ENCODE peak calls at places on chromosomes 5 and 9, in five cellular contexts. H is RWPE1, S is chondrocyte, M is cardiac fibroblast, K is BJ. Y is an unnamed sample.

GRCh38 chr9:132506907-132507669 is 75.3 kb upstream of the BARHL1 start:
- DNase-seq in K (no peak), H (no peak), S (no peak), M (no peak), Y (no peak)

GRCh38 chr9:122090287-122090883 is 2.7 kb downstream of the TTLL11 start:
- DNase-seq in S (no peak), K (no peak), M (no peak), H (no peak), Y (no peak)

GRCh38 chr9:15244001-15244441 is 63.0 kb downstream of the TTC39B start:
- DNase-seq in S (no peak), M (peak), H (no peak), K (no peak), Y (no peak)

GRCh38 chr9:18473551-18474279 is at the start of gene ADAMTSL1:
- DNase-seq in S (no peak), M (peak), K (no peak), H (no peak), Y (peak)

GRCh38 chr9:77943053-77943452 is 88.6 kb downstream of the GNAQ start:
- DNase-seq in S (no peak), K (no peak), H (no peak), M (no peak), Y (no peak)

GRCh38 chr9:33455952-33456351 is 8.6 kb upstream of the AQP3 start:
- DNase-seq in M (no peak), S (no peak), K (no peak), H (no peak), Y (no peak)

GRCh38 chr5:44365351-44365750 is 23.9 kb downstream of the FGF10 start:
- DNase-seq in S (no peak), M (peak), H (no peak), K (peak), Y (no peak)

GRCh38 chr9:128845186-128845931 is 15.8 kb upstream of the SPOUT1 start:
- DNase-seq in H (peak), M (no peak), K (no peak), S (no peak), Y (no peak)

GRCh38 chr5:26024774-26025173 is 1013.6 kb downstream of the CDH9 start:
- DNase-seq in H (no peak), S (no peak), K (no peak), M (no peak), Y (no peak)

GRCh38 chr5:52502591-52502990 is 285.1 kb upstream of the ITGA1 start:
- DNase-seq in H (no peak), K (no peak), S (no peak), M (no peak), Y (no peak)

GRCh38 chr5:151303666-151304065 is at the start of gene SLC36A3:
- DNase-seq in K (no peak), M (no peak), H (no peak), S (no peak), Y (no peak)

GRCh38 chr9:89878687-89879086 is 273.9 kb downstream of the GADD45G start:
- DNase-seq in H (no peak), S (peak), M (no peak), K (no peak), Y (peak)

GRCh38 chr5:74149395-74149794 is 491.1 kb downstream of the ENC1 start:
- DNase-seq in S (no peak), H (peak), K (peak), M (no peak), Y (no peak)

GRCh38 chr9:749712-750111 is 91.8 kb upstream of the DMRT1 start:
- DNase-seq in H (no peak), K (no peak), S (no peak), M (no peak), Y (no peak)

GRCh38 chr5:68465133-68465532 is 249.6 kb downstream of the PIK3R1 start:
- DNase-seq in H (no peak), M (no peak), K (no peak), S (no peak), Y (no peak)

GRCh38 chr9:72306771-72307170 is 58.2 kb downstream of the ZFAND5 start:
- DNase-seq in S (no peak), K (no peak), M (no peak), H (no peak), Y (no peak)

GRCh38 chr5:181051841-181052525 is 11.9 kb downstream of the BTNL9 start:
- DNase-seq in H (no peak), K (no peak), M (no peak), S (no peak), Y (no peak)

GRCh38 chr5:78647838-78648358 is 674 bp downstream of the LHFPL2 start:
- DNase-seq in K (no peak), H (peak), S (no peak), M (peak), Y (peak)

GRCh38 chr9:90894956-90895687 is 93.5 kb downstream of the SYK start:
- DNase-seq in M (no peak), S (no peak), K (no peak), H (peak), Y (no peak)

GRCh38 chr5:441996-442334 is 1.0 kb upstream of the EXOC3 start:
- DNase-seq in S (no peak), M (no peak), K (no peak), H (no peak), Y (no peak)

GRCh38 chr5:440413-441180 is 2.4 kb upstream of the EXOC3 start:
- DNase-seq in H (no peak), S (no peak), M (no peak), K (no peak), Y (no peak)

GRCh38 chr5:444226-444625 is 1.2 kb downstream of the EXOC3 start:
- DNase-seq in S (no peak), K (no peak), H (no peak), M (no peak), Y (no peak)

GRCh38 chr5:443239-444151 is 519 bp downstream of the EXOC3 start:
- DNase-seq in S (no peak), M (no peak), K (no peak), H (peak), Y (peak)

GRCh38 chr5:442335-443238 is at the start of gene EXOC3:
- DNase-seq in M (peak), H (peak), K (no peak), S (no peak), Y (peak)
- TF ChIP-seq CTCF in M (no peak), H (no peak), K (no peak), S (peak), Y (no peak)

DNA sequence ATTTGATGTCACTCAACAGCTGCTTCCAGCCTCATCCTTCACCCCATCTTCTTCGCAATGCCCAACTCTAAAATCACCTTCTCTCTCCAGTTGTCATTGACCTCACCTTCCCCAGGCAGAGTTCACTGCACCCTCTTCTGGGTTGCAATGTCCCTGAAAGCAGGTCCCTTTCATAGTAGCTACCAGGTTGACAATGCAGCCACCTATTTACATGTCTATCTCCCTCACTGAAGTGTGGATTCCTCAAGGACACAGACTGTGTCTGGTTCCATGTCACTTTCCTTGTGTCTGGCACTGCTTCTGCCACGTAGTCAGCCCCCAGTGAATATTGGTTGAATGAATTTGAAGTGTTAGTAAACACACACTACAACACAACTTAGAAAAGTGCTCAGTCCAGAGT is 445.5 kb upstream of the WWC1 start:
- DNase-seq in H (no peak), M (no peak), K (no peak), S (no peak), Y (no peak)
- TF ChIP-seq CTCF in H (no peak), M (no peak), K (no peak), S (no peak), Y (no peak)

DNA sequence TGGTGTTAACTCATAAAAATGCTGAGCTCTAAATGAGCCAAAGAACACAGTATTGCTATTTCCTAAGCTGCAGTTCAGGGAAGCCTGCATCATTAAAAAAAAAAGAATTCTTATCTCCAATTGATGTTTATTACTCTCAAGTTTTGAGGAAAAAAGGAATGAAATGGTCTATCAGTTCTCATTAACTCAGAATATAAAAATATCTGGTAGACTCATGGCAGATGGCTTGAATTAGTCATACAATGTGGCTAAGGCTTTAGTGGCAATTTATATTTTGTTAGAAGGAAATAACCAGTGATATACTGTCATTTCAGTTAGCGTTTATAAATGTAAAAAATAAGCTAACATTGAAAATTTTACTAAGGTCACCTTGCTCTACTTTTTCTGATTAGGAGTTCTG is 1403.4 kb upstream of the C9orf72 start:
- DNase-seq in K (no peak), H (no peak), S (no peak), M (no peak), Y (no peak)
- TF ChIP-seq CTCF in K (no peak), H (no peak), S (no peak), M (no peak), Y (no peak)

GRCh38 chr5:55714339-55714738 is 2.2 kb upstream of the SLC38A9 start:
- DNase-seq in S (no peak), M (no peak), K (no peak), H (no peak), Y (no peak)
- TF ChIP-seq CTCF in S (peak), M (no peak), K (no peak), H (no peak), Y (no peak)

GRCh38 chr5:93251347-93251746 is 329.7 kb downstream of the NR2F1-AS1 start:
- DNase-seq in M (no peak), S (no peak), K (no peak), H (no peak), Y (no peak)

GRCh38 chr5:93249651-93250289 is 331.2 kb downstream of the NR2F1-AS1 start:
- DNase-seq in M (peak), S (no peak), K (no peak), H (peak), Y (no peak)

GRCh38 chr5:93247126-93247525 is 333.9 kb downstream of the NR2F1-AS1 start:
- DNase-seq in S (no peak), K (no peak), H (no peak), M (no peak), Y (no peak)

GRCh38 chr5:93252165-93252564 is 328.9 kb downstream of the NR2F1-AS1 start:
- DNase-seq in S (no peak), M (peak), K (no peak), H (no peak), Y (no peak)

GRCh38 chr5:93250431-93250830 is 330.6 kb downstream of the NR2F1-AS1 start:
- DNase-seq in K (no peak), M (peak), H (no peak), S (no peak), Y (no peak)
- TF ChIP-seq CTCF in K (no peak), M (no peak), H (no peak), S (no peak), Y (no peak)

GRCh38 chr5:75336625-75337336 is at the start of gene HMGCR:
- DNase-seq in K (peak), S (peak), H (peak), M (peak), Y (peak)
- TF ChIP-seq CTCF in K (peak), S (peak), H (peak), M (peak), Y (no peak)

GRCh38 chr9:20197976-20198685 is 409.3 kb upstream of the SLC24A2 start:
- DNase-seq in S (no peak), M (no peak), H (peak), K (no peak), Y (no peak)
- TF ChIP-seq CTCF in S (no peak), M (no peak), H (no peak), K (no peak), Y (no peak)